ENCODE peak calls at places on chromosomes 7 and 10, in seven cellular contexts. One of them, this sample, is unnamed.

GRCh38 chr7:36473454-36474282 is 84.0 kb downstream of the ANLN start:
- DNase-seq in central memory CD4-positive, alpha-beta T cell: no peak
- DNase-seq in HT1080: peak
- DNase-seq in dorsolateral prefrontal cortex: peak
- DNase-seq in activated T-cell treated with anti-CD3 and anti-CD28 coated beads, Interleukin-2, amount 50 U/mL, for 72 hours: peak
- DNase-seq in lower lobe of right lung: peak
- DNase-seq in posterior vena cava: no peak
- DNase-seq in this sample: peak

GRCh38 chr10:44864042-44864436 is 47.1 kb upstream of the TMEM72 start:
- DNase-seq in dorsolateral prefrontal cortex: peak
- DNase-seq in posterior vena cava: no peak
- DNase-seq in central memory CD4-positive, alpha-beta T cell: no peak
- DNase-seq in activated T-cell treated with anti-CD3 and anti-CD28 coated beads, Interleukin-2, amount 50 U/mL, for 72 hours: peak
- DNase-seq in lower lobe of right lung: peak
- DNase-seq in HT1080: no peak
- DNase-seq in this sample: peak

GRCh38 chr10:94274142-94274787 is 88.5 kb downstream of the NOC3L start:
- DNase-seq in central memory CD4-positive, alpha-beta T cell: no peak
- DNase-seq in lower lobe of right lung: no peak
- DNase-seq in activated T-cell treated with anti-CD3 and anti-CD28 coated beads, Interleukin-2, amount 50 U/mL, for 72 hours: no peak
- DNase-seq in posterior vena cava: peak
- DNase-seq in HT1080: no peak
- DNase-seq in dorsolateral prefrontal cortex: no peak
- DNase-seq in this sample: no peak

GRCh38 chr7:116089293-116089692 is 58.7 kb upstream of the TFEC start:
- DNase-seq in posterior vena cava: no peak
- DNase-seq in lower lobe of right lung: no peak
- DNase-seq in activated T-cell treated with anti-CD3 and anti-CD28 coated beads, Interleukin-2, amount 50 U/mL, for 72 hours: no peak
- DNase-seq in central memory CD4-positive, alpha-beta T cell: no peak
- DNase-seq in dorsolateral prefrontal cortex: no peak
- DNase-seq in HT1080: peak
- DNase-seq in this sample: no peak

GRCh38 chr10:3412071-3412582 is 239.5 kb upstream of the PITRM1 start:
- DNase-seq in posterior vena cava: no peak
- DNase-seq in lower lobe of right lung: no peak
- DNase-seq in central memory CD4-positive, alpha-beta T cell: no peak
- DNase-seq in dorsolateral prefrontal cortex: no peak
- DNase-seq in activated T-cell treated with anti-CD3 and anti-CD28 coated beads, Interleukin-2, amount 50 U/mL, for 72 hours: no peak
- DNase-seq in HT1080: no peak
- DNase-seq in this sample: no peak

GRCh38 chr10:127904931-127905622 is 1.8 kb upstream of the PTPRE start:
- DNase-seq in dorsolateral prefrontal cortex: no peak
- DNase-seq in central memory CD4-positive, alpha-beta T cell: no peak
- DNase-seq in posterior vena cava: no peak
- DNase-seq in HT1080: no peak
- DNase-seq in activated T-cell treated with anti-CD3 and anti-CD28 coated beads, Interleukin-2, amount 50 U/mL, for 72 hours: no peak
- DNase-seq in lower lobe of right lung: peak
- DNase-seq in this sample: no peak

GRCh38 chr10:74418285-74418872 is 267.4 kb downstream of the ADK start:
- DNase-seq in dorsolateral prefrontal cortex: peak
- DNase-seq in central memory CD4-positive, alpha-beta T cell: no peak
- DNase-seq in HT1080: no peak
- DNase-seq in posterior vena cava: no peak
- DNase-seq in lower lobe of right lung: no peak
- DNase-seq in activated T-cell treated with anti-CD3 and anti-CD28 coated beads, Interleukin-2, amount 50 U/mL, for 72 hours: no peak
- DNase-seq in this sample: no peak

GRCh38 chr7:50553973-50554372 is 11.2 kb downstream of the DDC start:
- DNase-seq in central memory CD4-positive, alpha-beta T cell: no peak
- DNase-seq in dorsolateral prefrontal cortex: no peak
- DNase-seq in HT1080: no peak
- DNase-seq in activated T-cell treated with anti-CD3 and anti-CD28 coated beads, Interleukin-2, amount 50 U/mL, for 72 hours: no peak
- DNase-seq in posterior vena cava: no peak
- DNase-seq in lower lobe of right lung: no peak
- DNase-seq in this sample: no peak

GRCh38 chr7:45524373-45524913 is 49.7 kb upstream of the ADCY1 start:
- DNase-seq in dorsolateral prefrontal cortex: no peak
- DNase-seq in posterior vena cava: no peak
- DNase-seq in lower lobe of right lung: no peak
- DNase-seq in activated T-cell treated with anti-CD3 and anti-CD28 coated beads, Interleukin-2, amount 50 U/mL, for 72 hours: no peak
- DNase-seq in central memory CD4-positive, alpha-beta T cell: no peak
- DNase-seq in HT1080: no peak
- DNase-seq in this sample: no peak

GRCh38 chr7:105673367-105674188 is 92.3 kb upstream of the EFCAB10 start:
- DNase-seq in central memory CD4-positive, alpha-beta T cell: no peak
- DNase-seq in posterior vena cava: no peak
- DNase-seq in activated T-cell treated with anti-CD3 and anti-CD28 coated beads, Interleukin-2, amount 50 U/mL, for 72 hours: no peak
- DNase-seq in dorsolateral prefrontal cortex: no peak
- DNase-seq in HT1080: no peak
- DNase-seq in lower lobe of right lung: peak
- DNase-seq in this sample: peak

GRCh38 chr10:113029055-113029440 is 79.0 kb downstream of the TCF7L2 start:
- DNase-seq in activated T-cell treated with anti-CD3 and anti-CD28 coated beads, Interleukin-2, amount 50 U/mL, for 72 hours: no peak
- DNase-seq in lower lobe of right lung: no peak
- DNase-seq in dorsolateral prefrontal cortex: no peak
- DNase-seq in posterior vena cava: no peak
- DNase-seq in HT1080: no peak
- DNase-seq in central memory CD4-positive, alpha-beta T cell: no peak
- DNase-seq in this sample: no peak

GRCh38 chr10:28983799-28984198 is 305.1 kb upstream of the LYZL1 start:
- DNase-seq in HT1080: no peak
- DNase-seq in central memory CD4-positive, alpha-beta T cell: no peak
- DNase-seq in lower lobe of right lung: no peak
- DNase-seq in dorsolateral prefrontal cortex: no peak
- DNase-seq in posterior vena cava: no peak
- DNase-seq in activated T-cell treated with anti-CD3 and anti-CD28 coated beads, Interleukin-2, amount 50 U/mL, for 72 hours: no peak
- DNase-seq in this sample: peak

GRCh38 chr7:134695321-134695860 is 48.7 kb downstream of the BPGM start:
- DNase-seq in activated T-cell treated with anti-CD3 and anti-CD28 coated beads, Interleukin-2, amount 50 U/mL, for 72 hours: no peak
- DNase-seq in HT1080: no peak
- DNase-seq in lower lobe of right lung: no peak
- DNase-seq in dorsolateral prefrontal cortex: no peak
- DNase-seq in central memory CD4-positive, alpha-beta T cell: no peak
- DNase-seq in posterior vena cava: no peak
- DNase-seq in this sample: no peak

GRCh38 chr10:32958992-32959703 is 1.1 kb upstream of the ITGB1 start:
- DNase-seq in dorsolateral prefrontal cortex: no peak
- DNase-seq in lower lobe of right lung: no peak
- DNase-seq in activated T-cell treated with anti-CD3 and anti-CD28 coated beads, Interleukin-2, amount 50 U/mL, for 72 hours: peak
- DNase-seq in posterior vena cava: no peak
- DNase-seq in HT1080: no peak
- DNase-seq in central memory CD4-positive, alpha-beta T cell: no peak
- DNase-seq in this sample: no peak

GRCh38 chr10:7948601-7949000 is 105.9 kb upstream of the GATA3 start:
- DNase-seq in dorsolateral prefrontal cortex: no peak
- DNase-seq in HT1080: peak
- DNase-seq in activated T-cell treated with anti-CD3 and anti-CD28 coated beads, Interleukin-2, amount 50 U/mL, for 72 hours: no peak
- DNase-seq in lower lobe of right lung: no peak
- DNase-seq in central memory CD4-positive, alpha-beta T cell: no peak
- DNase-seq in posterior vena cava: no peak
- DNase-seq in this sample: no peak

GRCh38 chr10:100037758-100038315 is 28.1 kb upstream of the DNMBP start:
- DNase-seq in lower lobe of right lung: no peak
- DNase-seq in posterior vena cava: peak
- DNase-seq in activated T-cell treated with anti-CD3 and anti-CD28 coated beads, Interleukin-2, amount 50 U/mL, for 72 hours: no peak
- DNase-seq in dorsolateral prefrontal cortex: no peak
- DNase-seq in central memory CD4-positive, alpha-beta T cell: no peak
- DNase-seq in HT1080: peak
- DNase-seq in this sample: peak

GRCh38 chr7:24948739-24949138 is 31.2 kb downstream of the OSBPL3 start:
- DNase-seq in activated T-cell treated with anti-CD3 and anti-CD28 coated beads, Interleukin-2, amount 50 U/mL, for 72 hours: no peak
- DNase-seq in HT1080: peak
- DNase-seq in lower lobe of right lung: no peak
- DNase-seq in central memory CD4-positive, alpha-beta T cell: no peak
- DNase-seq in posterior vena cava: no peak
- DNase-seq in dorsolateral prefrontal cortex: no peak
- DNase-seq in this sample: peak